ENCODE peak calls at places on chromosome 1, in four cellular contexts. Z is K562, D is GM12878, F is IMR-90. M is an unnamed sample.

GRCh38 chr1:234579967-234580366 is 30.0 kb downstream of the IRF2BP2 start:
- DNase-seq in F (no peak), D (no peak), Z (peak; percentile 54), M (peak; percentile 47)

GRCh38 chr1:116345830-116346229 is 27.2 kb upstream of the ATP1A1 start:
- DNase-seq in D (no peak), F (no peak), Z (no peak), M (no peak)

GRCh38 chr1:230970432-230970831 is 8.2 kb downstream of the TTC13 start:
- DNase-seq in Z (no peak), F (no peak), D (no peak), M (no peak)

GRCh38 chr1:229862017-229862774 is 204.8 kb upstream of the GALNT2 start:
- DNase-seq in D (no peak), F (no peak), Z (no peak), M (no peak)

GRCh38 chr1:246709845-246710244 is 14.4 kb upstream of the SCCPDH start:
- DNase-seq in Z (no peak), F (no peak), D (no peak), M (no peak)

GRCh38 chr1:104294259-104294658 is 544.6 kb downstream of the AMY1C start:
- DNase-seq in D (no peak), F (no peak), Z (no peak), M (no peak)

GRCh38 chr1:32047701-32048100 is 25.0 kb upstream of the TMEM39B start:
- DNase-seq in D (no peak), Z (no peak), F (peak; percentile 75), M (no peak)

GRCh38 chr1:58774027-58774426 is 9.8 kb downstream of the JUN start:
- DNase-seq in Z (no peak), F (no peak), D (no peak), M (no peak)

GRCh38 chr1:224565186-224565585 is 50.9 kb upstream of the CNIH3 start:
- DNase-seq in Z (peak; percentile 29), F (peak; percentile 92), D (no peak), M (peak; percentile 74)

GRCh38 chr1:193019442-193020026 is 39.6 kb downstream of the UCHL5 start:
- DNase-seq in D (no peak), Z (peak; percentile 49), F (peak; percentile 64), M (peak; percentile 63)
- TF ChIP-seq ELK1 in D (no peak), Z (no peak), F (no peak), M (no peak)

GRCh38 chr1:16230744-16231143 is 6.2 kb downstream of the CPLANE2 start:
- DNase-seq in F (no peak), D (no peak), Z (no peak), M (no peak)
- TF ChIP-seq RAD21 in F (no peak), D (no peak), Z (no peak), M (no peak)

GRCh38 chr1:21903638-21904474 is 33.3 kb downstream of the HSPG2 start:
- DNase-seq in F (no peak), D (no peak), Z (peak; percentile 63), M (no peak)

GRCh38 chr1:21904475-21904724 is 32.7 kb downstream of the HSPG2 start:
- DNase-seq in D (no peak), Z (no peak), F (no peak), M (no peak)

GRCh38 chr1:21906173-21907078 is 30.7 kb downstream of the HSPG2 start:
- DNase-seq in D (no peak), F (peak; percentile 34), Z (peak; percentile 97), M (no peak)

GRCh38 chr1:21907079-21907418 is 30.1 kb downstream of the HSPG2 start:
- DNase-seq in Z (no peak), D (no peak), F (no peak), M (no peak)

DNA sequence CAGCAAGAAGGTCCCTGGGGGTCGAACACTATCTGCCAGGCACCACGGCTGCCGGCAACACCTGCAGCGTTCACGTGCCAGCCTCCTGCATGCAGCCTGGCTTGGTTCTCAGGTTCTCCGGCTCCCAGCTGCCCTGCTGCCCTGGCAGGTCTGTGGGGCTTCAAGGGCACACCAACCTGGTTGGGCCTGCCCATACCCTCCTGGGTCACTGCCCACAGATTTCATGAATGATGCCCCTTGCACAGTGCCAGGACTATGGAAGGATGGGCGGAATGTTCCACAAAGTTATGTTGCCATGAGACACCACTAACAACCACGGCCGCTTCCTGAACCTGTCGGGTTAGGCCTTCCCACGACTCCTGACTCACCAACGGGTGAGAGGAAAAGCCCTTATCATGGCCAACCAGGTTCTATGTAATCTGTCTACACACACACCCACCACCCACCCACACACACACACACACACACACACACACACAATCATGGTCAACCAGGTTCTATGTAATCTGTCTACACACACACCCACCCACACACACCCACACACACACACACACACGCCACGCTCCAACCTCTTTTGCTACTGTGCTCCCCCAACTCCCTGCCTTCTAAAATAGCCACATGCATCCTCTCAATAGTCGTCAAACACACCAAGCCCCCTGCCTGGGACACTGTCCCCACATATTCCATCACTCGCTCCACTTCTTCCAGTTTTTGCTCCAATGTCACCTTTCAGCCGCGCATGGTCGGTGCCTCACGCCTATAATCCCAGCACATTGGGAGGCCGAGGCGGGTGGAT is 32.2 kb downstream of the HSPG2 start:
- DNase-seq in D (no peak), F (peak; percentile 90), Z (peak; percentile 100), M (peak; percentile 67)
- TF ChIP-seq CEBPB in D (no peak), F (no peak), Z (peak; percentile 49), M (no peak)

GRCh38 chr1:173888749-173889148 is 20.6 kb downstream of the ZBTB37 start:
- DNase-seq in Z (no peak), D (no peak), F (no peak), M (no peak)

GRCh38 chr1:173886746-173887611 is 18.8 kb downstream of the ZBTB37 start:
- DNase-seq in D (no peak), F (no peak), Z (no peak), M (no peak)

GRCh38 chr1:173894189-173894588 is 22.9 kb downstream of the SERPINC1 start:
- DNase-seq in F (no peak), Z (no peak), D (no peak), M (no peak)

GRCh38 chr1:173887627-173888026 is 19.4 kb downstream of the ZBTB37 start:
- DNase-seq in Z (no peak), D (no peak), F (no peak), M (no peak)

GRCh38 chr1:173889885-173890284 is 21.7 kb downstream of the ZBTB37 start:
- DNase-seq in Z (no peak), F (no peak), D (no peak), M (no peak)
- TF ChIP-seq ELK1 in Z (no peak), F (no peak), D (no peak), M (no peak)

GRCh38 chr1:53430256-53430655 is 28.9 kb upstream of the DMRTB1 start:
- DNase-seq in D (no peak), Z (no peak), F (peak; percentile 18), M (no peak)

GRCh38 chr1:53431244-53431643 is 28.0 kb upstream of the DMRTB1 start:
- DNase-seq in Z (no peak), D (no peak), F (no peak), M (no peak)

GRCh38 chr1:53430779-53431178 is 28.4 kb upstream of the DMRTB1 start:
- DNase-seq in Z (no peak), F (no peak), D (no peak), M (no peak)

GRCh38 chr1:53435151-53435550 is 24.0 kb upstream of the DMRTB1 start:
- DNase-seq in Z (no peak), F (no peak), D (no peak), M (no peak)

GRCh38 chr1:53431725-53432306 is 27.4 kb upstream of the DMRTB1 start:
- DNase-seq in F (no peak), D (no peak), Z (no peak), M (no peak)
- TF ChIP-seq RAD21 in F (no peak), D (no peak), Z (no peak), M (no peak)

DNA sequence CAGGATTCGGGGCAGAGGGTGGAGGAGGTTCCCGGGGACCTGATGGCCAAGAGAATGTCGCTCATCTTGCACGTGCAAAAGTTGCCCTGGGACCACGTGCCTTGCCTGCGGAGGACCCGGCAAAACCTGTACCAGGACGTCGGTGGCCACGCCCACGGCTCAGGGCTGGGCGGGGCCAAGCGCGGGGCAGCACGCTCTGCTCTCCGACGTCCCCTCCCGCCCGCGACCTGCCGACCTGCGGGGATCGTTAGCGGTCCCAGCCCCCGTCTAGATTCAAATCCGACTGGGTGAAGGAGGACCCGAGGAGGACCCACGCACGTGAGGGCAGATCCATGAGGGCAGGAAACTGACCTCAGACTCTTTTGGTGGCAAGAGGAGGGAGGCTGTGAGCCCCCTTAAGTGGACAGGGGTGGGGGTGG is at the start of gene C1orf167:
- DNase-seq in D (no peak), F (no peak), Z (peak; percentile 80), M (no peak)
- TF ChIP-seq CEBPB in D (no peak), F (no peak), Z (no peak), M (no peak)

DNA sequence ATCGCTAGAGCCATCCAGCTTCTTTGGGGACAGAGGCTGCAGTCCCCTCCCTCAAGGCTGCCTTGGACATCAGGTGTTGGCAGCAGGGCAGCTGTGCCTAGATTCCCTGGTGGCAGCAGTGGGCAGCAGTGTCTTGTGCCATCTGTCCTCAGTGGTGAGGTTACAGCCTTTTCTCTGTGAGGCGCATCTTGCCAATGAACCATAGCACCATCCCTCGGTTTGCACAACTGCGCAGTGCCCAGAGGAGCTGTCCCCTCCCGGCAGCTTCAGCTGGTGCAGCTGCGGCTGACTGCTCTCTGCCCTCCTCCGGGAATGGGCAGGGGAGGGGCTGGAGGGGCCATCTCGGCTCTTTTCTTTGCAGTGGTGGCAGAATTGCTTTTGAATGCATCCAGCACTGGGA is 59.0 kb upstream of the C8B start:
- DNase-seq in Z (no peak), F (no peak), D (no peak), M (no peak)
- TF ChIP-seq ELK1 in Z (no peak), F (no peak), D (no peak), M (no peak)